ENCODE peak calls at places on chromosomes 2 and 18, in six cellular contexts. L is IMR-90, P is adrenal gland, W is PC-3, I is adipocyte, R is stomach. C is an unnamed sample. For H3K36me3, H3K4me1 and H3K9me3, the result is how much of the 10 kb centered on the place peaks cover.

GRCh38 chr2:157302492-157303099 is 23.0 kb downstream of the ERMN start:
- DNase-seq in L (peak), P (peak), W (peak), I (peak), R (no peak), C (peak)

GRCh38 chr2:239266436-239266770 is 134.4 kb downstream of the HDAC4 start:
- DNase-seq in L (no peak), P (no peak), W (no peak), I (no peak), R (peak), C (no peak)

GRCh38 chr2:228507870-228508269 is 326.4 kb upstream of the SPHKAP start:
- DNase-seq in L (no peak), P (no peak), W (no peak), I (peak), R (no peak), C (no peak)

GRCh38 chr2:65353927-65354326 is 78.5 kb downstream of the SPRED2 start:
- DNase-seq in L (no peak), P (peak), W (no peak), I (no peak), R (no peak), C (no peak)

GRCh38 chr18:76262956-76263955 is 231.8 kb downstream of the ZNF516 start:
- DNase-seq in L (no peak), P (no peak), W (no peak), I (no peak), R (no peak), C (no peak)

GRCh38 chr2:183250472-183250871 is 126.2 kb downstream of the NUP35 start:
- DNase-seq in L (no peak), P (no peak), W (no peak), I (no peak), R (no peak), C (no peak)

GRCh38 chr2:63613391-63613901 is 24.7 kb downstream of the MDH1 start:
- DNase-seq in L (no peak), P (no peak), W (no peak), I (no peak), R (no peak), C (no peak)

GRCh38 chr2:71934595-71935263 is 212.9 kb downstream of the CYP26B1 start:
- DNase-seq in L (no peak), P (no peak), W (no peak), I (no peak), R (no peak), C (no peak)

GRCh38 chr2:177343773-177344172 is 48.8 kb upstream of the AGPS start:
- DNase-seq in L (no peak), P (no peak), W (no peak), I (no peak), R (no peak), C (no peak)

GRCh38 chr2:71562518-71562917 is 109.2 kb downstream of the DYSF start:
- DNase-seq in L (no peak), P (no peak), W (no peak), I (no peak), R (no peak), C (no peak)

GRCh38 chr18:37176307-37176934 is 347.5 kb downstream of the KIAA1328 start:
- DNase-seq in L (no peak), P (no peak), W (peak), I (no peak), R (no peak), C (no peak)

GRCh38 chr2:188209218-188209617 is 82.5 kb upstream of the GULP1 start:
- DNase-seq in L (no peak), P (no peak), W (no peak), I (no peak), R (no peak), C (no peak)

GRCh38 chr2:235005603-235006259 is 53.9 kb downstream of the SH3BP4 start:
- DNase-seq in L (no peak), P (no peak), W (no peak), I (peak), R (peak), C (no peak)

GRCh38 chr2:168155036-168155435 is 92.4 kb downstream of the STK39 start:
- DNase-seq in L (peak), P (no peak), W (no peak), I (no peak), R (no peak), C (no peak)

GRCh38 chr2:229922449-229923386 is at the start of gene FBXO36:
- DNase-seq in L (peak), P (peak), W (peak), I (peak), R (peak), C (no peak)

GRCh38 chr2:231672617-231673347 is 35.5 kb upstream of the PTMA start:
- DNase-seq in L (peak), P (no peak), W (no peak), I (peak), R (peak), C (no peak)

GRCh38 chr2:139427164-139427563 is 647.0 kb upstream of the NXPH2 start:
- DNase-seq in L (no peak), P (no peak), W (no peak), I (no peak), R (no peak), C (no peak)

GRCh38 chr2:236215761-236216333 is 47.7 kb upstream of the GBX2 start:
- DNase-seq in L (no peak), P (no peak), W (no peak), I (no peak), R (no peak), C (no peak)

GRCh38 chr2:157685572-157685971 is 56.9 kb upstream of the ACVR1C start:
- DNase-seq in L (no peak), P (no peak), W (no peak), I (no peak), R (no peak), C (no peak)

GRCh38 chr2:181784556-181784955 is 104.2 kb upstream of the NEUROD1 start:
- DNase-seq in L (peak), P (no peak), W (peak), I (peak), R (no peak), C (no peak)

GRCh38 chr2:41879367-41879871 is 168.4 kb upstream of the PKDCC start:
- DNase-seq in L (no peak), P (no peak), W (no peak), I (no peak), R (no peak), C (peak)

GRCh38 chr2:73828389-73828817 is 358 bp upstream of the STAMBP start:
- DNase-seq in L (no peak), P (no peak), W (no peak), I (no peak), R (no peak), C (no peak)

DNA sequence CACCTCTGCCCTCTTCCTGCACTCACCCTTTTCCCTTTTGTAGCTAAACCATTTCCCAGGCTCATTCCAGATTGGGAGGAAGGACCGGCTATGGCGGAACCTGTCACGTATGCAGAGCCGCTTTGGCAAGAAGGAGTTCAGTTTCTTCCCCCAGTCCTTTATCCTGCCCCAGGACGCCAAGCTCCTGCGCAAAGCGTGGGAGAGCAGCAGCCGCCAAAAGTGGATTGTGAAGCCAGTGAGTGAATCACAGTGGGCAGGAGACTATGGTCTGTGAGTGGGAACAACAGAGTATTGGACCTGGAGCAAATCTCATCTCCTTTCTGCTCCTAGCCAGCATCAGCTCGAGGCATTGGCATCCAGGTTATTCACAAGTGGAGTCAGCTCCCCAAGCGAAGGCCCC is 35.0 kb upstream of the CYP27A1 start:
- DNase-seq in L (no peak), P (no peak), W (no peak), I (no peak), R (no peak), C (no peak)
- H3K36me3 ChIP-seq in L (under half), P (under half), W (half or more), I (under half), R (half or more), C (under half)

DNA sequence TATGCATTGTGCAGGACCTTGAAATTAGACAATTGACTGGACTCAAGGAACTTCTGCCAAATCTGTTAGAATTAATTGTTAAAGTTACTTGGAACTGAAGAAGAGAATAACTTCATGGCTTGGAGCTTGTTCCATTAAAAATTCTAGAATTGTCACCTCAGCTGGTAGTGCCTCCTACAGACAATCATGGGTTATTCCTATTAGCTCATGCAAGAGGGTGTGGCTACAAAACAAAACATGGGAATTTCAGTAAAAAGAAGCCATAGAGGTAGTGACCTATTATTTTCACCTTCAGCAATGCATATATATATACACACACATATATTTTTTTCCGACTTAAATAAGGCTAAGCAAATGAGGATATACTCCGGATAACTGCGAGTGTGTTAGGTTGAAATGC is 181.9 kb upstream of the DTNA start:
- DNase-seq in L (no peak), P (no peak), W (no peak), I (no peak), R (no peak), C (no peak)
- H3K4me1 ChIP-seq in L (under half), P (under half), W (under half), I (under half), R (under half), C (under half)

GRCh38 chr18:24663026-24663425 is 202.6 kb downstream of the HRH4 start:
- DNase-seq in L (no peak), P (no peak), W (no peak), I (no peak), R (no peak), C (no peak)
- H3K9me3 ChIP-seq in L (under half), P (under half), W (under half), I (under half), R (under half), C (under half)

GRCh38 chr18:23340661-23341060 is 112.4 kb upstream of the RIOK3 start:
- DNase-seq in L (peak), P (no peak), W (no peak), I (no peak), R (no peak), C (no peak)

GRCh38 chr18:23341383-23341782 is 111.7 kb upstream of the RIOK3 start:
- DNase-seq in L (peak), P (no peak), W (no peak), I (no peak), R (no peak), C (no peak)

GRCh38 chr18:23342506-23342905 is 110.6 kb upstream of the RIOK3 start:
- DNase-seq in L (no peak), P (no peak), W (no peak), I (no peak), R (no peak), C (no peak)

GRCh38 chr18:23337599-23338444 is 115.3 kb upstream of the RIOK3 start:
- DNase-seq in L (peak), P (no peak), W (peak), I (no peak), R (no peak), C (no peak)

GRCh38 chr18:23341983-23342382 is 111.1 kb upstream of the RIOK3 start:
- DNase-seq in L (no peak), P (no peak), W (no peak), I (no peak), R (no peak), C (no peak)
- H3K36me3 ChIP-seq in L (under half), P (under half), W (under half), I (under half), R (under half), C (under half)

GRCh38 chr18:63142502-63143045 is 177.0 kb downstream of the BCL2 start:
- DNase-seq in L (no peak), P (no peak), W (no peak), I (no peak), R (no peak), C (no peak)
- H3K4me1 ChIP-seq in L (under half), P (under half), W (under half), I (under half), R (half or more), C (half or more)

DNA sequence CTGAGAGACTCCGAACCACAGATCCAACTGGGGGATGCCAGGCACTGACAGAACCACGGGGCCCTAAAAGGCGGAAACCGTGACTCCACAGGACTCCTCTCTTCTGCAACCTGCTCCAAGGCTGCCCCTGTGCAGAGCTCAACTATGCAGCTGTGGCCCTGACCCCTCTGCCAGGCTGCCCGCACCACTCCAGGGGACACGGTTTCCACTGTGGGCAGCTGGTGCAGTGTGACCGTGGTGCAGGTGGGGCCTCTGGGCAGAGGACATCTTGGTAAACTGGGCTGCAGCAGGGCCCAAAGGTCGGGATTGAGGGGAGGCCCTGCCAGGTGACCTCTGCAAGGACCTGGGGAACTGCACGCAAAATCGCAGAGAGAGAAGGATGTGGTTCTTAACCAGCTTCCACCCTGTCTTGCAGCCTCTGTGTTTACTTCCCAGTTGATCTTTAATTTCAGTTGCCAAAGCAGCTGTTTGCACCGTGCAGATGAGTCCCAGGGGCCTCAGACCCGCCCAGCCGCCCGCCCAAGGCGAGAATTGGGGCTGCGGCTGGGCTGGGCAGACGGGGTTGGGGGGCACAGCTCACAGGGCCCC is 104.6 kb upstream of the CTDP1 start:
- DNase-seq in L (no peak), P (peak), W (no peak), I (no peak), R (no peak), C (no peak)
- H3K9me3 ChIP-seq in L (under half), P (under half), W (under half), I (under half), R (under half), C (under half)